ENCODE peak calls at places on chromosomes 13 and 19, in four cellular contexts. D is aorta, U is H9, A is left ventricle myocardium inferior. N is an unnamed sample.

GRCh38 chr13:99034333-99035085 is 56.6 kb upstream of the DOCK9 start:
- DNase-seq in D (no peak), A (no peak), U (no peak), N (no peak)

GRCh38 chr13:38661276-38661675 is 25.6 kb upstream of the FREM2 start:
- DNase-seq in U (no peak), A (no peak), D (no peak), N (no peak)

GRCh38 chr13:46578590-46578975 is 25.6 kb downstream of the LRCH1 start:
- DNase-seq in U (no peak), D (no peak), A (no peak), N (no peak)

GRCh38 chr19:35030257-35031071 is at the start of gene SCN1B:
- DNase-seq in D (peak; percentile 93), A (peak; percentile 65), U (peak; percentile 63), N (peak; percentile 83)

GRCh38 chr19:5292453-5292842 is 48.2 kb downstream of the PTPRS start:
- DNase-seq in U (no peak), A (no peak), D (no peak), N (no peak)

GRCh38 chr13:100130930-100131511 is 42.1 kb downstream of the PCCA start:
- DNase-seq in U (no peak), D (no peak), A (no peak), N (no peak)

GRCh38 chr13:23670793-23671192 is 100.6 kb downstream of the TNFRSF19 start:
- DNase-seq in A (no peak), U (no peak), D (no peak), N (no peak)

GRCh38 chr19:49348305-49349188 is 13.3 kb downstream of the CD37 start:
- DNase-seq in A (no peak), U (no peak), D (no peak), N (no peak)

GRCh38 chr19:5547881-5548280 is 19.9 kb downstream of the TINCR start:
- DNase-seq in U (peak; percentile 70), D (no peak), A (no peak), N (no peak)

GRCh38 chr13:94366677-94367076 is 112.8 kb downstream of the DCT start:
- DNase-seq in A (no peak), D (no peak), U (no peak), N (no peak)

GRCh38 chr19:12646551-12646950 is 20.0 kb downstream of the MAN2B1 start:
- DNase-seq in U (no peak), A (no peak), D (peak; percentile 55), N (no peak)

GRCh38 chr13:86383561-86383960 is 584.3 kb upstream of the SLITRK6 start:
- DNase-seq in D (no peak), U (no peak), A (no peak), N (no peak)

GRCh38 chr19:48644355-48644754 is 1.6 kb downstream of the CA11 start:
- DNase-seq in A (no peak), D (no peak), U (no peak), N (no peak)

GRCh38 chr19:45469835-45470146 is 2.0 kb downstream of the FOSB start:
- DNase-seq in U (no peak), D (no peak), A (no peak), N (no peak)

GRCh38 chr19:22427587-22428298 is 5.6 kb upstream of the ZNF98 start:
- DNase-seq in D (no peak), U (no peak), A (no peak), N (no peak)

GRCh38 chr13:96020155-96020575 is 33.0 kb downstream of the UGGT2 start:
- DNase-seq in U (peak; percentile 46), A (no peak), D (no peak), N (no peak)

GRCh38 chr13:59782696-59783095 is 381.0 kb downstream of the DIAPH3 start:
- DNase-seq in U (no peak), D (no peak), A (no peak), N (no peak)

GRCh38 chr19:47445527-47445926 is 26.2 kb downstream of the SLC8A2 start:
- DNase-seq in D (no peak), U (no peak), A (no peak), N (no peak)

GRCh38 chr19:13929340-13929739 is 8.9 kb downstream of the PODNL1 start:
- DNase-seq in A (no peak), D (no peak), U (no peak), N (no peak)

GRCh38 chr13:43304945-43305344 is 281.6 kb downstream of the DNAJC15 start:
- DNase-seq in A (no peak), D (no peak), U (no peak), N (no peak)

GRCh38 chr19:15280915-15281683 is 48.9 kb upstream of the EPHX3 start:
- DNase-seq in A (peak; percentile 91), U (no peak), D (peak; percentile 91), N (peak; percentile 91)

GRCh38 chr13:75357576-75358295 is 124.2 kb downstream of the TBC1D4 start:
- DNase-seq in D (no peak), A (no peak), U (peak; percentile 68), N (no peak)

GRCh38 chr13:74210693-74211393 is 76.6 kb upstream of the KLF12 start:
- DNase-seq in D (no peak), U (no peak), A (no peak), N (no peak)

GRCh38 chr19:52662631-52663030 is 24.5 kb upstream of the ZNF83 start:
- DNase-seq in D (no peak), U (no peak), A (no peak), N (no peak)

GRCh38 chr13:73913043-73913740 is 221.0 kb downstream of the KLF12 start:
- DNase-seq in D (no peak), U (no peak), A (no peak), N (no peak)

GRCh38 chr19:11856568-11857264 is 8.2 kb downstream of the ZNF439 start:
- DNase-seq in A (no peak), U (no peak), D (no peak), N (no peak)

GRCh38 chr19:1823539-1824251 is 11.6 kb upstream of the ATP8B3 start:
- DNase-seq in D (no peak), U (no peak), A (no peak), N (no peak)

GRCh38 chr13:102517959-102518358 is 78.8 kb upstream of the TPP2 start:
- DNase-seq in A (no peak), D (no peak), U (no peak), N (no peak)

GRCh38 chr19:31326329-31327028 is 22.8 kb downstream of the TSHZ3 start:
- DNase-seq in U (no peak), A (no peak), D (no peak), N (no peak)

GRCh38 chr19:48751835-48752510 is 468 bp downstream of the FUT1 start:
- DNase-seq in U (no peak), D (no peak), A (no peak), N (no peak)

GRCh38 chr19:4493104-4493928 is 21.2 kb downstream of the HDGFL2 start:
- DNase-seq in U (no peak), A (no peak), D (no peak), N (no peak)

GRCh38 chr13:48708764-48709163 is 55.0 kb downstream of the CYSLTR2 start:
- DNase-seq in D (no peak), A (no peak), U (no peak), N (no peak)

GRCh38 chr13:67080351-67080750 is 149.8 kb downstream of the PCDH9 start:
- DNase-seq in U (no peak), A (no peak), D (no peak), N (no peak)
- H3K9me3 ChIP-seq in U (no peaks in the 10 kb centered on the region), A (no peaks in the 10 kb centered on the region), D (no peaks in the 10 kb centered on the region), N (no peaks in the 10 kb centered on the region)

GRCh38 chr13:104841110-104841509 is 1694.4 kb downstream of the EFNB2 start:
- DNase-seq in A (no peak), D (no peak), U (no peak), N (no peak)
- H3K9me3 ChIP-seq in A (peaks cover 4% of the 10 kb centered on the region), D (no peaks in the 10 kb centered on the region), U (no peaks in the 10 kb centered on the region), N (no peaks in the 10 kb centered on the region)

GRCh38 chr19:58086825-58087710 is 11.0 kb downstream of the ZSCAN18 start:
- DNase-seq in A (no peak), D (no peak), U (no peak), N (no peak)
- H3K9me3 ChIP-seq in A (peaks cover 76% of the 10 kb centered on the region), D (peaks cover 21% of the 10 kb centered on the region), U (no peaks in the 10 kb centered on the region), N (peaks cover 55% of the 10 kb centered on the region)

DNA sequence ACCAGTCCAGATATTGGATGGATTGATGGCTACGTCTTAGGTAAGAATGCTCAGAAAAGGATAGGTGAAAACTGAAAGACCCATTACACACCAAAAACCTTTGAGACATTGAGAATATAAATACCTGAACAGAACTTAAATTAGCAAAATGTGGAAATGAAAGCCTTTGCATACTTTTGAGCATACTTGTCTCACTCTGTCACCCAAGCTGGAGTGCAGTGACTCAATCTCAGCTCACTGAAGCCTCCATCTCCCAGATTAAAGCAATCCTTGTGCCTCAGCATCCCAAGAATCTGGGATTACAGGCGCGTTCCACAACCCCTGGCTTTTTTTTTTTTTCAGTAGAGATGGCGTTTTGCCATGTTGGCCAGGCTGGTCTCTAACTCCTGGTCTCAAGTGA is 695.3 kb downstream of the DACH1 start:
- DNase-seq in A (no peak), U (no peak), D (no peak), N (no peak)
- H3K9me3 ChIP-seq in A (peaks cover 3% of the 10 kb centered on the region), U (no peaks in the 10 kb centered on the region), D (no peaks in the 10 kb centered on the region), N (no peaks in the 10 kb centered on the region)

DNA sequence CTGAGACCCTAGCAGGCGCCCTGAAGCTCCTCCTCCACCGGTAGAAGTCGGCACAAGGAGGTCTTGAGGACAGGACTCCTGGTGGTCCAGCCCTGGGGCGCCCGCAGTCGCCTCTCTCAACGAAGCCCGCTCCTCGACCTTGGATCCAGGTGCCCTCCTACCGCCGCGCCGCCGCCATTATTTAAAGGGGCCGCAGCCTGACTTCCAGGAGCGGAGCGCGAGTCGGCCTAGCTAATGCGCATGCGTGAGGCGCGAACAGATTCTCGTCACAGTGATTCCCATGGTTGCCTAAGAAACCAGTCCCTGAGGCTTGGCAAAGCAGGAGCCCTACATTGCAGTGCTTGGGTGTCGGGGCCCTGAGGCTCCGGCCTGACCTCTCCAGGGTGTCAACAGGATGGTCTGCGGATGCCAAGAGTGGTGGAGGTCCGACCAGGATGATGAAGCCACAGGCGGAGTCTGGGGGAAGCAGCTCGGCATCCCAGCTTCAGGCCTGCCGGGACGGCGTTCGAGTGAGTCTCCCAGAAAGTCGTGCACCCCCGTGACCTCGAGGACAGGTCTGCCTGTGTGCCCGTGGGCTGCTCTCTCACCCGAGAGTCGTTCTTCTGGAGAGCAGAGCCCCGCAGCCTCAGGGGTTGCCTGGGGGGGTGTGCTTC is 66.0 kb upstream of the ZNF420 start:
- DNase-seq in U (no peak), D (no peak), A (no peak), N (no peak)
- H3K9me3 ChIP-seq in U (peaks cover 96% of the 10 kb centered on the region), D (peaks cover 29% of the 10 kb centered on the region), A (peaks cover 85% of the 10 kb centered on the region), N (peaks cover 17% of the 10 kb centered on the region)

GRCh38 chr13:53439439-53440225 is 411.0 kb downstream of the OLFM4 start:
- DNase-seq in D (no peak), U (no peak), A (no peak), N (no peak)
- H3K9me3 ChIP-seq in D (peaks cover 2% of the 10 kb centered on the region), U (no peaks in the 10 kb centered on the region), A (peaks cover 12% of the 10 kb centered on the region), N (no peaks in the 10 kb centered on the region)